ENCODE peak calls at places on chromosomes 3 and 15, in four cellular contexts. C is psoas muscle; B is cardiac muscle cell; N is CD8-positive, alpha-beta memory T cell. O is an unnamed sample.

GRCh38 chr15:45187894-45188830 is at the start of gene SHF:
- DNase-seq in C (peak), N (peak), B (peak), O (no peak)

GRCh38 chr3:535566-536416 is 339.2 kb downstream of the CHL1 start:
- DNase-seq in B (peak), C (peak), N (no peak), O (no peak)

GRCh38 chr3:8301977-8302589 is 199.5 kb upstream of the LMCD1 start:
- DNase-seq in N (peak), C (no peak), B (peak), O (peak)

GRCh38 chr3:188211476-188211875 is 57.5 kb downstream of the LPP start:
- DNase-seq in C (no peak), B (no peak), N (no peak), O (no peak)

GRCh38 chr3:66439666-66440344 is 61.0 kb downstream of the LRIG1 start:
- DNase-seq in B (no peak), C (no peak), N (no peak), O (no peak)

GRCh38 chr15:35696767-35697231 is 150.8 kb upstream of the DPH6 start:
- DNase-seq in B (peak), N (no peak), C (no peak), O (peak)

GRCh38 chr3:69241769-69242168 is 119.4 kb upstream of the LMOD3 start:
- DNase-seq in B (no peak), N (no peak), C (no peak), O (no peak)

GRCh38 chr3:188003188-188004171 is 150.5 kb upstream of the LPP start:
- DNase-seq in N (no peak), C (no peak), B (no peak), O (no peak)

GRCh38 chr3:42517143-42517542 is 14.7 kb downstream of the VIPR1 start:
- DNase-seq in C (no peak), B (no peak), N (no peak), O (no peak)

DNA sequence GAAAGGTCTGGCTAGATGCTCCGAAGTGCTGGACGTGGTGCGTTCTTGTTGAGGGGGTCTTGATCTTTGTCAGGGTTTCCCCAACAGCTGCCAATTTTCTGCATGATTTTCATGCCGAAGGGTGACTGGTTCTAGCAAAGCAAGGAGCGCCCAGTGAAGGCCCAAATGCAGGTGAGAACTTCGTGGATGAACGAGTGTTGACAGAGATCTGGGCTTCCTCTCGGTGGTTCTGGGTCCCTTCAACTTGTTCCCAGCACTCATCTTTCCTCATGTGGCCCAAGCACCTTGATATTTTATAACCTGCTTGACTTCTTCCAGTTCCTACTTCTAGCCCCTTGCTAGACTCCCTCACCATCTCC is 40.8 kb upstream of the TFRC start:
- DNase-seq in C (no peak), B (no peak), N (no peak), O (no peak)
- H3K4me3 ChIP-seq in C (no peak), B (no peak), N (no peak), O (no peak)

GRCh38 chr15:99248000-99248727 is 1.2 kb downstream of the TTC23 start:
- DNase-seq in C (no peak), N (no peak), B (no peak), O (no peak)
- H3K4me3 ChIP-seq in C (peak), N (no peak), B (peak), O (peak)

DNA sequence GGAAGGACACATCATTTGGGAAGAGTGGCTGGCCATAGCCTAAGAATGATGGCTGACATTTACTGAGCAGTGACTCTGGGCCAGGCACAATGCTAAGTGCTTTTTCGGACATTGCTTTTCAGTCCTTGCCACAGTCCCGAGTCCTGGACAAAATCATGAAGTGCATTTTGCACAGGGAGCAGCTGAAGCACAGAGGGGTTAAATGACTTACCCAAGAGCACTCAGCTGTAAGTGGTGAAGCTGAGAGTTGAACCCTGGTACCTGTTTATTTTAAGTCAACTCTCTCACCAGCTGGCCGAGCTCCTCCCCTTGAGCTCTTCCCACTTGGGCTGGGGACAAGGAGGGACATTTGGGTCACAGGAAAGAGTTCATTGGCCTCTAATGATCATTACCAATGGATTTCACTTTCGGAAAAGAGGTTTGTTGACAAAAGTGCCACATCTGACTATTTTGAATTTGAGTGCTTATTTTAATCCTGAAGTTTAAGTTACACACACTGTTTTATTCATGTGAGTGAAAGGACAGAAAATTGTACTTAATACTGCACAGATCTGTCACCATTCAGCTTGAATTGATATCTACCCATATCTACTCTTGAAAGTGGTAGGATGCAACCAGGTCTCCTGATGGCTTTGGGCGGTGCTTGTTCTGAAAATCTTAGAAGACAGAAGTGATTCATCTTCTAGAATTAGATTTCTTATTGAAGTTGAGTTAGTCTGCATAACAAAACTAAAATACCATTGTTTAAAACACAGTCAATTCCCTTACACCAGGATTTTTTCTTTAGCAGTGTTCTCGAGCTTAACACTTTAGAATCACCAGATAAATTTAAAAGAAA is 368.7 kb upstream of the PROK2 start:
- DNase-seq in N (no peak), B (no peak), C (no peak), O (no peak)
- H3K4me3 ChIP-seq in N (no peak), B (no peak), C (peak), O (peak)

DNA sequence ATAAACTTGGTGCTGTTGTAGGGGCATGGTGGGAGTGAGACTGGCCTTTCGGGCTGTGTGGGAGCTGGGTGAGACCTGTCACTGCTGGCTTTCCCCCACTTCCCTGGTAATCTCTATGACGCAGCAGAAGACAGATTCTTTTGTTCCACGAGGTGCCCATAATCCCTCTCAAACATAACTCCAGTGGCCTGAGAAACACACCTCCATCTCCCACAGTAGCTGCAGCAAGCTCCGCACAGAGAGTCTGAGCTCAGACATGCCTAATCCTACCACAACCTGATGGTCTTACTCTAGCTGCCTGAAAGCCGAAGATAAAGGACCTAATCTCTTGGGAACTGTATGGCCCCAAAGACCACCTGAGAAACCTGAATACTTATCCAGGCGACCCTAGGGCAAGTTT is 225.6 kb upstream of the CRBN start:
- DNase-seq in B (no peak), N (no peak), C (no peak), O (no peak)
- H3K4me3 ChIP-seq in B (no peak), N (no peak), C (no peak), O (no peak)

GRCh38 chr3:118810499-118811035 is 224.1 kb downstream of the IGSF11 start:
- DNase-seq in N (no peak), C (no peak), B (no peak), O (no peak)

GRCh38 chr3:118808743-118809142 is 225.9 kb downstream of the IGSF11 start:
- DNase-seq in N (no peak), B (no peak), C (no peak), O (no peak)

GRCh38 chr3:118811333-118811732 is 223.3 kb downstream of the IGSF11 start:
- DNase-seq in C (no peak), N (no peak), B (no peak), O (no peak)

GRCh38 chr3:118806423-118806822 is 228.2 kb downstream of the IGSF11 start:
- DNase-seq in N (no peak), B (no peak), C (no peak), O (no peak)

DNA sequence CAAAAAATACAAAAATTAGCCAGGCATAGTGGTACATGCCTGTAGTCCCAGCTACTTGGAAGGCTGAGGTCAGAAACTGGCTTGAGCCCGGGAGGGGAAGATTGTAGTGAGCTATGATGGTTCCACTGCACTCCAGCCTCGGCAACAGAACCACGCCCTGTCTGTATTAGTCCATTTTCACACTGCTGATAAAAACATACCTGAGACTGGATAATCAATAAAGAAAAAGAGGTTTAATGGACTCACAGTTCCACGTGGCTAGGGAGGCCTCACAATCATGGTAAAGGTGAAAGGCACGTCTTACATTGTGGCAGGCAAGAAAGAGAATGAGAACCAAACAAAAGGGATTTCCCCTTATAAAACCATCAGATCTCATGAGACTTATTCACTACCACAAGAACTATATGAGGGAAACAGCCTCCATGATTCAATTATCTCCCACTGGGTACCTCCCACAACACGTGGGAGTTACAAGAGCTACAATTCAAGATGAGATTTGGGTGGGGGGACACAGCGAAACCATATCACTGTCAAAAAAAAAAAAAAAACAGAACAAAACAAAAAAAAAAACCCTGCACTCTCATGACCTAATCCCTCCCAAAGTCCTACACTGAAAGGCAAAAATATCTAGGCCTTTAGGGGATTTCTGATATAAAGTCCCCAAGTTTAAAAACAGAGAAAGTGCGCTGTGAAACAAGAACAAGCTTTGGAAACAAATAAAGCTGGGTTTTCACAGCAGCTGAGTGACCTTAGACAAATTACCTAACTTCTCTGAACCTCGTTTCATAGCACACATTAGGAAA is 224.7 kb downstream of the IGSF11 start:
- DNase-seq in B (no peak), N (no peak), C (no peak), O (no peak)
- H3K4me3 ChIP-seq in B (no peak), N (no peak), C (no peak), O (no peak)

GRCh38 chr3:15205482-15205933 is 538 bp upstream of the CAPN7 start:
- DNase-seq in C (no peak), N (no peak), B (no peak), O (no peak)

GRCh38 chr3:15211934-15212333 is 5.9 kb downstream of the CAPN7 start:
- DNase-seq in C (no peak), B (no peak), N (no peak), O (no peak)

GRCh38 chr3:15206662-15207576 is 873 bp downstream of the CAPN7 start:
- DNase-seq in N (peak), B (peak), C (peak), O (no peak)

GRCh38 chr3:15205934-15206661 is at the start of gene CAPN7:
- DNase-seq in B (peak), N (peak), C (peak), O (peak)

DNA sequence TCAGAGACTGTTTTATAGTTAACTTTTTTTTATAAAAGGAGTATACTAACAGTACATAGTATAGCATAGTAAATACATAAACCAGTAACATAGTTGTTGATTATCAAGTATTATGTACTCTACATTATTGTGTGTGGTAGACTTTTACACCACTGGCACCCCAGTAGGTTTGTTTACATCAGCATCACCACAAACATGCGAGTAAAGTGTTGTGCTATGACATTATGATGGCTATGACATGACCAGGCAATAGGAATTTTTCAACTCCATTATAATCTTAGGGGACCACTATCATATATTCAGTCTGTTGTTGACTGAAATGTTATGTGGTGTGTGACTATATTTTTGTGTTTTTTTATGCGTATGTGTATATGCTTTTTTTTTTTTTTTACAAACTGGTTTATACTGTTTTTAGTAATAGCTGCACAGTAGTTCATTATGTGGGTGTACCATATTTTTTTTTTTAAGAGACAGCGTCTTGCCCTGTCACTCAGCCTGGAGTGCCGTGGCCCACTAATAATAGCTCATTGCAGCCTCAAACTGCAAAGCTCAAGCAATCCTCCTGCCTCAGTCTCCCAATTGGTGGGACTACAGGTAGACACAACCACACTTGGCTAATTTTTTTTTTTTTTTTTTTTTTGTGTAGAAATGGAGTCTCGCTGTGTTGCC is 1.9 kb downstream of the CAPN7 start:
- DNase-seq in N (no peak), B (no peak), C (no peak), O (no peak)
- H3K4me3 ChIP-seq in N (no peak), B (peak), C (peak), O (peak)

O was measured in skeletal muscle cell.